ENCODE peak calls at places on chromosomes 7 and 10, in eight cellular contexts. W, N, X, Q, T, C, F and A are unnamed samples.

GRCh38 chr7:70598976-70599375 is 533.0 kb upstream of the GALNT17 start:
- DNase-seq in X (no peak), N (peak; percentile 65), F (no peak), C (no peak), W (no peak), Q (no peak), T (no peak), A (no peak)

GRCh38 chr7:56063882-56064625 is at the start of gene SUMF2:
- DNase-seq in N (peak; percentile 86), X (peak; percentile 97), T (peak; percentile 92), Q (peak; percentile 74), C (peak; percentile 92), F (peak; percentile 90), W (peak; percentile 89), A (peak; percentile 92)

GRCh38 chr10:53489331-53489730 is 716.7 kb upstream of the MBL2 start:
- DNase-seq in Q (no peak), C (no peak), N (no peak), F (no peak), T (no peak), W (no peak), X (peak; percentile 22), A (no peak)

GRCh38 chr7:140153666-140154161 is 23.1 kb downstream of the KDM7A start:
- DNase-seq in F (no peak), C (no peak), Q (no peak), W (no peak), N (no peak), T (no peak), X (no peak), A (no peak)

GRCh38 chr10:6786579-6787031 is 206.5 kb upstream of the PRKCQ start:
- DNase-seq in C (no peak), Q (peak; percentile 51), F (peak; percentile 16), N (peak; percentile 71), W (no peak), T (no peak), X (no peak), A (peak; percentile 56)

GRCh38 chr10:12981570-12981969 is 19.9 kb downstream of the CCDC3 start:
- DNase-seq in N (peak; percentile 61), C (no peak), T (no peak), F (no peak), X (no peak), W (no peak), Q (peak; percentile 70), A (no peak)

GRCh38 chr7:121023683-121024507 is 35.4 kb downstream of the CPED1 start:
- DNase-seq in X (no peak), F (no peak), C (no peak), T (no peak), W (no peak), N (peak; percentile 53), Q (no peak), A (no peak)

GRCh38 chr7:97298561-97298960 is 181.1 kb downstream of the SDHAF3 start:
- DNase-seq in C (no peak), Q (no peak), W (no peak), T (no peak), F (no peak), X (no peak), N (peak; percentile 31), A (no peak)

GRCh38 chr7:148535227-148535626 is 55.3 kb upstream of the C7orf33 start:
- DNase-seq in F (no peak), X (peak; percentile 29), C (peak; percentile 18), Q (no peak), W (no peak), T (peak; percentile 44), N (peak; percentile 7), A (no peak)

GRCh38 chr10:100076750-100077149 is 4.9 kb downstream of the CPN1 start:
- DNase-seq in X (no peak), F (no peak), N (no peak), W (no peak), C (no peak), Q (no peak), T (no peak), A (no peak)

GRCh38 chr7:115910541-115911164 is 119.9 kb downstream of the TFEC start:
- DNase-seq in W (no peak), T (no peak), F (no peak), X (peak; percentile 49), Q (no peak), C (no peak), N (peak; percentile 38), A (peak; percentile 10)

GRCh38 chr7:50068026-50068425 is 25.0 kb downstream of the ZPBP start:
- DNase-seq in N (no peak), W (no peak), Q (no peak), X (no peak), F (no peak), C (no peak), T (peak; percentile 27), A (no peak)

GRCh38 chr7:72032934-72033333 is 379.2 kb downstream of the CALN1 start:
- DNase-seq in F (peak; percentile 42), N (no peak), X (no peak), T (no peak), W (no peak), Q (no peak), C (no peak), A (peak; percentile 55)

GRCh38 chr10:69337312-69338132 is 59.2 kb downstream of the HK1 start:
- DNase-seq in C (no peak), T (no peak), N (peak; percentile 92), W (no peak), F (no peak), X (no peak), Q (peak; percentile 89), A (peak; percentile 35)

GRCh38 chr10:98262571-98262970 is 5.4 kb downstream of the LOXL4 start:
- DNase-seq in C (peak; percentile 14), W (no peak), N (peak; percentile 55), X (peak; percentile 46), F (peak; percentile 37), Q (no peak), T (peak; percentile 20), A (no peak)

GRCh38 chr7:496528-497295 is 22.9 kb downstream of the PDGFA start:
- DNase-seq in C (no peak), T (no peak), W (no peak), N (no peak), X (no peak), F (no peak), Q (no peak), A (no peak)

GRCh38 chr10:53395449-53395848 is 622.9 kb upstream of the MBL2 start:
- DNase-seq in Q (no peak), F (no peak), W (no peak), C (no peak), X (no peak), N (no peak), T (no peak), A (no peak)

GRCh38 chr7:103065666-103066065 is 8.9 kb downstream of the FBXL13 start:
- DNase-seq in C (peak; percentile 63), T (peak; percentile 67), N (peak; percentile 52), F (peak; percentile 6), Q (peak; percentile 15), W (peak; percentile 9), X (peak; percentile 56), A (no peak)

GRCh38 chr10:118020365-118020764 is 26.4 kb downstream of the RAB11FIP2 start:
- DNase-seq in Q (no peak), N (no peak), C (no peak), W (no peak), F (no peak), X (no peak), T (no peak), A (no peak)